ENCODE peak calls at places on chromosomes 5 and 9, in five cellular contexts. One of them, this sample, is unnamed.

GRCh38 chr5:14590949-14591348 is 9.4 kb downstream of the OTULINL start:
- DNase-seq in mucosa of gallbladder: no peak
- DNase-seq in NCI-H1417: no peak
- DNase-seq in activated T-cell treated with anti-CD3 and anti-CD28 coated beads for 1 hour: no peak
- DNase-seq in germinal center: no peak
- DNase-seq in this sample: no peak

GRCh38 chr9:130997925-130998595 is 10.9 kb upstream of the LAMC3 start:
- DNase-seq in mucosa of gallbladder: peak; percentile 27
- DNase-seq in NCI-H1417: peak; percentile 38
- DNase-seq in activated T-cell treated with anti-CD3 and anti-CD28 coated beads for 1 hour: no peak
- DNase-seq in germinal center: peak; percentile 57
- DNase-seq in this sample: peak; percentile 53

GRCh38 chr5:38414348-38414747 is 142.1 kb downstream of the LIFR start:
- DNase-seq in mucosa of gallbladder: no peak
- DNase-seq in NCI-H1417: no peak
- DNase-seq in activated T-cell treated with anti-CD3 and anti-CD28 coated beads for 1 hour: no peak
- DNase-seq in germinal center: no peak
- DNase-seq in this sample: peak; percentile 84

GRCh38 chr9:125549465-125550215 is 157.4 kb downstream of the MAPKAP1 start:
- DNase-seq in mucosa of gallbladder: no peak
- DNase-seq in NCI-H1417: no peak
- DNase-seq in activated T-cell treated with anti-CD3 and anti-CD28 coated beads for 1 hour: no peak
- DNase-seq in germinal center: no peak
- DNase-seq in this sample: no peak

GRCh38 chr5:145946112-145946861 is 9.9 kb downstream of the SH3RF2 start:
- DNase-seq in mucosa of gallbladder: no peak
- DNase-seq in NCI-H1417: no peak
- DNase-seq in activated T-cell treated with anti-CD3 and anti-CD28 coated beads for 1 hour: no peak
- DNase-seq in germinal center: no peak
- DNase-seq in this sample: peak; percentile 91

GRCh38 chr5:150509992-150510391 is 2.1 kb downstream of the NDST1 start:
- DNase-seq in mucosa of gallbladder: no peak
- DNase-seq in NCI-H1417: no peak
- DNase-seq in activated T-cell treated with anti-CD3 and anti-CD28 coated beads for 1 hour: no peak
- DNase-seq in germinal center: no peak
- DNase-seq in this sample: no peak

GRCh38 chr5:145540375-145540774 is 294.8 kb downstream of the PRELID2 start:
- DNase-seq in mucosa of gallbladder: no peak
- DNase-seq in NCI-H1417: no peak
- DNase-seq in activated T-cell treated with anti-CD3 and anti-CD28 coated beads for 1 hour: no peak
- DNase-seq in germinal center: no peak
- DNase-seq in this sample: no peak

GRCh38 chr5:111675540-111675939 is 81.5 kb downstream of the NREP start:
- DNase-seq in mucosa of gallbladder: no peak
- DNase-seq in NCI-H1417: no peak
- DNase-seq in activated T-cell treated with anti-CD3 and anti-CD28 coated beads for 1 hour: no peak
- DNase-seq in germinal center: no peak
- DNase-seq in this sample: no peak

GRCh38 chr9:27131731-27132130 is 22.7 kb downstream of the TEK start:
- DNase-seq in mucosa of gallbladder: no peak
- DNase-seq in NCI-H1417: no peak
- DNase-seq in activated T-cell treated with anti-CD3 and anti-CD28 coated beads for 1 hour: no peak
- DNase-seq in germinal center: no peak
- DNase-seq in this sample: no peak

GRCh38 chr9:96069821-96070220 is 194.3 kb downstream of the ERCC6L2 start:
- DNase-seq in mucosa of gallbladder: no peak
- DNase-seq in NCI-H1417: no peak
- DNase-seq in activated T-cell treated with anti-CD3 and anti-CD28 coated beads for 1 hour: no peak
- DNase-seq in germinal center: no peak
- DNase-seq in this sample: no peak

GRCh38 chr5:89034588-89034987 is 151.6 kb upstream of the MEF2C start:
- DNase-seq in mucosa of gallbladder: no peak
- DNase-seq in NCI-H1417: no peak
- DNase-seq in activated T-cell treated with anti-CD3 and anti-CD28 coated beads for 1 hour: no peak
- DNase-seq in germinal center: no peak
- DNase-seq in this sample: no peak

GRCh38 chr9:82650368-82650767 is 412.6 kb downstream of the RASEF start:
- DNase-seq in mucosa of gallbladder: no peak
- DNase-seq in NCI-H1417: no peak
- DNase-seq in activated T-cell treated with anti-CD3 and anti-CD28 coated beads for 1 hour: no peak
- DNase-seq in germinal center: no peak
- DNase-seq in this sample: no peak

GRCh38 chr9:106025449-106025848 is 331.1 kb downstream of the TMEM38B start:
- DNase-seq in mucosa of gallbladder: no peak
- DNase-seq in NCI-H1417: no peak
- DNase-seq in activated T-cell treated with anti-CD3 and anti-CD28 coated beads for 1 hour: no peak
- DNase-seq in germinal center: no peak
- DNase-seq in this sample: no peak

GRCh38 chr5:109407913-109408312 is 1.9 kb downstream of the PJA2 start:
- DNase-seq in mucosa of gallbladder: no peak
- DNase-seq in NCI-H1417: no peak
- DNase-seq in activated T-cell treated with anti-CD3 and anti-CD28 coated beads for 1 hour: no peak
- DNase-seq in germinal center: no peak
- DNase-seq in this sample: peak; percentile 32

GRCh38 chr5:120304653-120305052 is 159.4 kb upstream of the PRR16 start:
- DNase-seq in mucosa of gallbladder: no peak
- DNase-seq in NCI-H1417: no peak
- DNase-seq in activated T-cell treated with anti-CD3 and anti-CD28 coated beads for 1 hour: no peak
- DNase-seq in germinal center: no peak
- DNase-seq in this sample: peak; percentile 39

GRCh38 chr5:116727248-116727647 is 152.6 kb upstream of the SEMA6A start:
- DNase-seq in mucosa of gallbladder: no peak
- DNase-seq in NCI-H1417: no peak
- DNase-seq in activated T-cell treated with anti-CD3 and anti-CD28 coated beads for 1 hour: no peak
- DNase-seq in germinal center: no peak
- DNase-seq in this sample: no peak

GRCh38 chr5:154189256-154189818 is 1.2 kb upstream of the GALNT10 start:
- DNase-seq in mucosa of gallbladder: no peak
- DNase-seq in NCI-H1417: no peak
- DNase-seq in activated T-cell treated with anti-CD3 and anti-CD28 coated beads for 1 hour: no peak
- DNase-seq in germinal center: no peak
- DNase-seq in this sample: no peak

GRCh38 chr9:130399768-130400167 is 45.0 kb upstream of the ASS1 start:
- DNase-seq in mucosa of gallbladder: no peak
- DNase-seq in NCI-H1417: no peak
- DNase-seq in activated T-cell treated with anti-CD3 and anti-CD28 coated beads for 1 hour: no peak
- DNase-seq in germinal center: no peak
- DNase-seq in this sample: no peak

GRCh38 chr9:36576866-36577265 is 4.2 kb downstream of the MELK start:
- DNase-seq in mucosa of gallbladder: no peak
- DNase-seq in NCI-H1417: no peak
- DNase-seq in activated T-cell treated with anti-CD3 and anti-CD28 coated beads for 1 hour: no peak
- DNase-seq in germinal center: no peak
- DNase-seq in this sample: no peak

GRCh38 chr5:80957031-80957761 is 3.0 kb upstream of the RASGRF2 start:
- DNase-seq in mucosa of gallbladder: no peak
- DNase-seq in NCI-H1417: peak; percentile 52
- DNase-seq in activated T-cell treated with anti-CD3 and anti-CD28 coated beads for 1 hour: no peak
- DNase-seq in germinal center: no peak
- DNase-seq in this sample: no peak

GRCh38 chr9:121634800-121635261 is 16.6 kb upstream of the DAB2IP start:
- DNase-seq in mucosa of gallbladder: no peak
- DNase-seq in NCI-H1417: no peak
- DNase-seq in activated T-cell treated with anti-CD3 and anti-CD28 coated beads for 1 hour: no peak
- DNase-seq in germinal center: no peak
- DNase-seq in this sample: no peak

GRCh38 chr9:128027166-128027539 is 40.0 kb downstream of the NAIF1 start:
- DNase-seq in mucosa of gallbladder: no peak
- DNase-seq in NCI-H1417: no peak
- DNase-seq in activated T-cell treated with anti-CD3 and anti-CD28 coated beads for 1 hour: no peak
- DNase-seq in germinal center: peak; percentile 40
- DNase-seq in this sample: peak; percentile 67

GRCh38 chr5:133825631-133826289 is 142.7 kb downstream of the C5orf15 start:
- DNase-seq in mucosa of gallbladder: no peak
- DNase-seq in NCI-H1417: peak; percentile 78
- DNase-seq in activated T-cell treated with anti-CD3 and anti-CD28 coated beads for 1 hour: peak; percentile 9
- DNase-seq in germinal center: peak; percentile 32
- DNase-seq in this sample: no peak

GRCh38 chr9:125904155-125904841 is 157.1 kb downstream of the PBX3 start:
- DNase-seq in mucosa of gallbladder: no peak
- DNase-seq in NCI-H1417: peak; percentile 68
- DNase-seq in activated T-cell treated with anti-CD3 and anti-CD28 coated beads for 1 hour: no peak
- DNase-seq in germinal center: no peak
- DNase-seq in this sample: peak; percentile 71

GRCh38 chr5:94355817-94356216 is 262.6 kb downstream of the KIAA0825 start:
- DNase-seq in mucosa of gallbladder: no peak
- DNase-seq in NCI-H1417: no peak
- DNase-seq in activated T-cell treated with anti-CD3 and anti-CD28 coated beads for 1 hour: no peak
- DNase-seq in germinal center: no peak
- DNase-seq in this sample: no peak

GRCh38 chr5:5042786-5043185 is 97.3 kb upstream of the ADAMTS16 start:
- DNase-seq in mucosa of gallbladder: no peak
- DNase-seq in NCI-H1417: no peak
- DNase-seq in activated T-cell treated with anti-CD3 and anti-CD28 coated beads for 1 hour: no peak
- DNase-seq in germinal center: no peak
- DNase-seq in this sample: no peak

GRCh38 chr5:67648201-67648671 is 451.6 kb upstream of the CD180 start:
- DNase-seq in mucosa of gallbladder: peak; percentile 80
- DNase-seq in NCI-H1417: peak; percentile 91
- DNase-seq in activated T-cell treated with anti-CD3 and anti-CD28 coated beads for 1 hour: no peak
- DNase-seq in germinal center: no peak
- DNase-seq in this sample: no peak

GRCh38 chr9:133029994-133030316 is 842 bp upstream of the GTF3C5 start:
- DNase-seq in mucosa of gallbladder: no peak
- DNase-seq in NCI-H1417: no peak
- DNase-seq in activated T-cell treated with anti-CD3 and anti-CD28 coated beads for 1 hour: no peak
- DNase-seq in germinal center: no peak
- DNase-seq in this sample: no peak

GRCh38 chr5:115295775-115296129 is 702 bp downstream of the CCDC112 start:
- DNase-seq in mucosa of gallbladder: no peak
- DNase-seq in NCI-H1417: no peak
- DNase-seq in activated T-cell treated with anti-CD3 and anti-CD28 coated beads for 1 hour: no peak
- DNase-seq in germinal center: no peak
- DNase-seq in this sample: no peak

GRCh38 chr9:82153032-82153431 is 164.5 kb downstream of the SPATA31D1 start:
- DNase-seq in mucosa of gallbladder: no peak
- DNase-seq in NCI-H1417: no peak
- DNase-seq in activated T-cell treated with anti-CD3 and anti-CD28 coated beads for 1 hour: no peak
- DNase-seq in germinal center: no peak
- DNase-seq in this sample: no peak

GRCh38 chr9:129624168-129624759 is 1.7 kb upstream of the NTMT1 start:
- DNase-seq in mucosa of gallbladder: no peak
- DNase-seq in NCI-H1417: peak; percentile 8
- DNase-seq in activated T-cell treated with anti-CD3 and anti-CD28 coated beads for 1 hour: peak; percentile 69
- DNase-seq in germinal center: peak; percentile 63
- DNase-seq in this sample: peak; percentile 47